ENCODE peak calls at places on chromosomes 5 and 9, in eight cellular contexts. H is psoas muscle, V is prostate gland, W is endodermal cell, Z is adrenal gland, P is endothelial cell of umbilical vein, L is body of pancreas, F is stomach. Q is an unnamed sample. For H3K4me1, the result is how much of the 10 kb centered on the place peaks cover.

GRCh38 chr5:172114875-172115422 is 73.1 kb downstream of the STK10 start:
- DNase-seq in P (no peak), F (peak), W (no peak), H (no peak), Z (peak), L (peak), V (no peak), Q (no peak)

GRCh38 chr5:6043491-6044310 is 334.6 kb downstream of the MED10 start:
- DNase-seq in Z (no peak), H (no peak), V (no peak), W (peak), F (no peak), P (no peak), L (no peak), Q (no peak)

GRCh38 chr9:34463098-34463900 is 4.7 kb downstream of the DNAI1 start:
- DNase-seq in Z (peak), H (no peak), L (no peak), P (no peak), V (no peak), W (peak), F (no peak), Q (peak)

GRCh38 chr5:109759304-109759703 is 69.6 kb downstream of the MAN2A1 start:
- DNase-seq in P (peak), Z (no peak), L (no peak), H (no peak), W (no peak), V (no peak), F (no peak), Q (no peak)

GRCh38 chr9:100473271-100474081 is 527 bp downstream of the TMEFF1 start:
- DNase-seq in H (peak), W (peak), Z (peak), V (no peak), L (peak), F (peak), P (peak), Q (no peak)

GRCh38 chr9:113536483-113537226 is 73.1 kb downstream of the RGS3 start:
- DNase-seq in Z (no peak), L (peak), F (no peak), H (peak), P (no peak), V (no peak), W (peak), Q (no peak)

GRCh38 chr5:145978672-145979071 is 42.3 kb downstream of the SH3RF2 start:
- DNase-seq in V (no peak), W (no peak), H (no peak), Z (no peak), P (no peak), L (peak), F (peak), Q (no peak)

GRCh38 chr9:14180077-14180941 is 133.6 kb downstream of the NFIB start:
- DNase-seq in F (peak), H (no peak), P (no peak), V (peak), Z (peak), L (peak), W (no peak), Q (no peak)

GRCh38 chr5:61160497-61160896 is 1.8 kb downstream of the SMIM15 start:
- DNase-seq in F (no peak), Z (no peak), H (no peak), L (no peak), P (no peak), V (no peak), W (no peak), Q (no peak)
- H3K4me3 ChIP-seq in F (peak), Z (no peak), H (peak), L (no peak), P (no peak), V (no peak), W (peak), Q (no peak)

DNA sequence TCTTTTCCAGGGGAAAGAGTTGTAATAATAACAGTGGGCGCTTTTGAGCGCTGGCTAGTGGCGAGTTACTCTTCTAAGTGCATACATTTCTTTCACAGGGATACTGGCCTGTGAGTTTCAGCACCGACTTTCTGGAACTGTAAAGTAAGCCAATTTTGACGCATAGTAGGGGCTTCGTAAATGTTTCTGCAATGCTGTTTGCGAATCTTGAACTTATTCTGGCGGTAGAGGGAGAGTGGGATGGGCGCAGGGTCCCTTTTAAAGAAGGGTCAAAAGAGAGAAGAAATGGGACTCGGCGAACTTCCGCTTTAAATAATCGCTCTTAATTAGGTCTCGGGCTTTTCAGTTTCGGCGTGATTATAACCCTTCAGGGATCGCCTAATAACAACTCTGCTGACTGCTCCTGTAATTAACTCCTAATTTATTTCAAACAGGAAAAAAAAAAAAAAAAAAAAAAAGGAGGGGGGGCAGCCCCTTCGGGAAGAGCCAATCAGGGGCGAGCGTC is 351 bp upstream of the MSX2 start:
- DNase-seq in P (no peak), L (no peak), Z (no peak), W (peak), H (no peak), V (no peak), F (no peak), Q (no peak)
- H3K27ac ChIP-seq in P (no peak), L (no peak), Z (no peak), W (peak), H (no peak), V (peak), F (peak), Q (no peak)

GRCh38 chr5:139652788-139653241 is 4.7 kb downstream of the CXXC5 start:
- DNase-seq in Z (no peak), V (no peak), W (no peak), P (no peak), H (no peak), L (no peak), F (no peak), Q (no peak)
- H3K4me1 ChIP-seq in Z (half or more), V (under half), W (under half), P (under half), H (half or more), L (half or more), F (half or more), Q (under half)

DNA sequence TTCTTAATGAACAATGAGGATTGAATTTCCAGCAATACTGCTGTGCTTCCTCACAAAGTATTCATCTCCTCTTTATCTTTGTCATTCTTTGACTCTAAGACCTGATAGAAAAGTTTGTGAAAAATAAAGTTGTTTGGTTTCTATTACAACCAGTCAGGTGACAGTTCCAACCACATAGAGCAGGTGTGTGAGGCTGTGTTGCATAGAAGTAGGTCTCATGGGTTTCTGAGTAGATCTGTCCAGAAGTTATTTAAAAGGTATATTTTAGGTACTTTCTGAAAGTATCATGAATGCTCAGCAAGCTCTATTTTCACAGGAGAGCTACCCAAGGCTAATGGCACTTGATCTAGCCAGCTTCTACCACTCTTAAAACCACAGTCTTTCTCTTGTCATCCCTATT is 637.0 kb downstream of the DNAH5 start:
- DNase-seq in P (no peak), Z (no peak), H (no peak), W (no peak), F (no peak), L (no peak), V (no peak), Q (no peak)
- H3K4me3 ChIP-seq in P (no peak), Z (no peak), H (no peak), W (no peak), F (no peak), L (no peak), V (no peak), Q (no peak)

DNA sequence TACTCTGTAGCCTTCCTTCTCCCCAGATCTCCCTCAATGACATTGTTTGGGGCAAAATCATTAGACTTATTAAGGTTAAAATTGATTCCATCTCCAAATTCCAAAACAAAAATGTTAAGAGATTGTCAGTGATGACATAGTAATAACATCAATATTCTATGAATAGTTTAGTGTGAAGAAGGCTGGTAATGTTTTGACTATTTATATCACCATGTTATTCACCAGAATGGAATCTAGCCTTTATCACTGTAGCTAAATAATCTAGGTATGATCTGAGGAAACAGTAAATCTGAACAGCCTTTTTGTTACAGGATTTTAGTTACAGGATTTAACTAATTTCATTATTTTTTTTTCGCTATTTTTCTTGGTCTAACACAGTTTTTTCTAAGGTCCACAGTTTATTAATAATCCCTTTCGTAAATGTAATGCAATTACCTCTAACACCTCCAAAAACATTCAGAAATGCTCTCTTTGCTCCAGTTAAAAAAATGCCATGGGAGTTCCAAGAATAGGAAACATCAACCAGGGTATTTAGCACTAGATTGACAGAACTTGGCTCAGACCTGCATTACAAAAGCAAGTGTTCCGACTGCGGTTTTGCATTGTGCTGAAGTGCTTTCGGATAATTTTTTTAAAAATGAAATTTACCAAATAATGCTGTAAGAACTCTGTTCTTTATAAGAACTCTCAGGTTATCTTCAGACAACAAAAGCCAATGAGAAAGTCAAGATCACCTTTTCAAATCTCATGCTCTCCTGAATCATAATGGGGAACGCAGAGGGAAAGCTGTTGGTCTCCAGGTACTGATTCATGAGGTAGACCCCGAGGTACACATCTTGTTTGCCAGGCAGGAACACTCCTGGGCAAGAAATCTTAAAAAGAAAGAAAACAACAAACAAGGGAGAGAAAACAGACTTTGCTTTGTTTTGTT is 664 bp upstream of the PLPP6 start:
- DNase-seq in L (no peak), Z (no peak), V (no peak), H (no peak), P (peak), F (no peak), W (no peak), Q (no peak)
- H3K27ac ChIP-seq in L (peak), Z (peak), V (peak), H (no peak), P (peak), F (peak), W (no peak), Q (peak)

Q was measured in keratinocyte.